ENCODE peak calls at places on chromosomes 1 and 21, in five cellular contexts. L is A549, V is mesothelial cell of epicardium, O is GM06990, W is suprapubic skin. J is an unnamed sample.

GRCh38 chr1:159786966-159787365 is 6.2 kb downstream of the DUSP23 start:
- DNase-seq in L (no peak), V (no peak), W (no peak), O (no peak), J (no peak)

GRCh38 chr1:24622218-24622617 is 20.9 kb upstream of the SRRM1 start:
- DNase-seq in L (no peak), V (no peak), O (no peak), W (no peak), J (no peak)

GRCh38 chr21:38898422-38899098 is 92.8 kb downstream of the ETS2 start:
- DNase-seq in O (no peak), L (no peak), V (no peak), W (no peak), J (no peak)

GRCh38 chr1:58585591-58586151 is 8.6 kb upstream of the TACSTD2 start:
- DNase-seq in V (no peak), O (no peak), W (no peak), L (no peak), J (no peak)

GRCh38 chr1:177849130-177849529 is 120.7 kb downstream of the SEC16B start:
- DNase-seq in L (no peak), W (no peak), V (no peak), O (no peak), J (no peak)

GRCh38 chr1:246417152-246417812 is 89.8 kb downstream of the SMYD3 start:
- DNase-seq in V (no peak), L (peak; percentile 7), W (no peak), O (no peak), J (no peak)

GRCh38 chr21:37593015-37593414 is 226.4 kb downstream of the DYRK1A start:
- DNase-seq in L (no peak), W (no peak), O (no peak), V (no peak), J (no peak)

GRCh38 chr21:38797470-38797869 is 8.3 kb upstream of the ETS2 start:
- DNase-seq in L (peak; percentile 83), O (no peak), W (no peak), V (no peak), J (no peak)

GRCh38 chr1:10514490-10515235 is 39.9 kb downstream of the PEX14 start:
- DNase-seq in O (no peak), W (no peak), V (no peak), L (peak; percentile 49), J (no peak)

GRCh38 chr1:106534612-106535011 is 521.9 kb upstream of the PRMT6 start:
- DNase-seq in W (no peak), V (no peak), L (no peak), O (no peak), J (no peak)

GRCh38 chr1:19072285-19072981 is 116.0 kb upstream of the IFFO2 start:
- DNase-seq in V (no peak), O (no peak), W (no peak), L (no peak), J (no peak)

GRCh38 chr1:45272943-45273342 is 53.8 kb upstream of the HPDL start:
- DNase-seq in V (no peak), O (no peak), W (no peak), L (no peak), J (no peak)

GRCh38 chr1:99218999-99219398 is 45.3 kb upstream of the PLPPR4 start:
- DNase-seq in O (peak; percentile 55), L (no peak), V (no peak), W (no peak), J (no peak)

GRCh38 chr1:44677201-44677520 is 2.6 kb downstream of the ARMH1 start:
- DNase-seq in L (peak; percentile 51), V (no peak), O (no peak), W (no peak), J (no peak)

GRCh38 chr1:56084242-56084641 is 495.1 kb downstream of the PLPP3 start:
- DNase-seq in O (no peak), W (no peak), L (no peak), V (no peak), J (no peak)

GRCh38 chr1:235946570-235946981 is 79.9 kb upstream of the LYST start:
- DNase-seq in V (no peak), W (no peak), L (no peak), O (no peak), J (no peak)

GRCh38 chr1:214658785-214659184 is 55.8 kb downstream of the CENPF start:
- DNase-seq in O (no peak), W (no peak), V (peak; percentile 20), L (peak; percentile 13), J (no peak)

GRCh38 chr1:84365225-84366221 is 32.8 kb upstream of the DNASE2B start:
- DNase-seq in O (no peak), V (no peak), W (no peak), L (peak; percentile 76), J (no peak)

GRCh38 chr1:153333902-153334301 is 14.7 kb downstream of the PGLYRP4 start:
- DNase-seq in V (no peak), L (no peak), W (no peak), O (no peak), J (no peak)

GRCh38 chr1:71577451-71578131 is 496.8 kb upstream of the ZRANB2 start:
- DNase-seq in V (no peak), O (no peak), W (no peak), L (no peak), J (no peak)

GRCh38 chr1:182304218-182305016 is 87.2 kb downstream of the GLUL start:
- DNase-seq in L (no peak), W (no peak), V (no peak), O (no peak), J (no peak)

GRCh38 chr1:152654110-152654509 is 9.1 kb upstream of the LCE2D start:
- DNase-seq in O (peak; percentile 13), V (no peak), L (peak; percentile 62), W (no peak), J (no peak)

GRCh38 chr1:6948416-6948815 is 163.2 kb downstream of the CAMTA1 start:
- DNase-seq in W (no peak), L (no peak), V (no peak), O (no peak), J (no peak)

GRCh38 chr1:38050397-38051141 is 4.0 kb upstream of the POU3F1 start:
- DNase-seq in W (no peak), V (no peak), O (no peak), L (no peak), J (no peak)

GRCh38 chr1:100456880-100457279 is 81.1 kb upstream of the GPR88 start:
- DNase-seq in V (no peak), W (no peak), L (no peak), O (no peak), J (no peak)

GRCh38 chr1:10980841-10981727 is 31.4 kb upstream of the TARDBP start:
- DNase-seq in O (no peak), L (no peak), W (no peak), V (no peak), J (no peak)

DNA sequence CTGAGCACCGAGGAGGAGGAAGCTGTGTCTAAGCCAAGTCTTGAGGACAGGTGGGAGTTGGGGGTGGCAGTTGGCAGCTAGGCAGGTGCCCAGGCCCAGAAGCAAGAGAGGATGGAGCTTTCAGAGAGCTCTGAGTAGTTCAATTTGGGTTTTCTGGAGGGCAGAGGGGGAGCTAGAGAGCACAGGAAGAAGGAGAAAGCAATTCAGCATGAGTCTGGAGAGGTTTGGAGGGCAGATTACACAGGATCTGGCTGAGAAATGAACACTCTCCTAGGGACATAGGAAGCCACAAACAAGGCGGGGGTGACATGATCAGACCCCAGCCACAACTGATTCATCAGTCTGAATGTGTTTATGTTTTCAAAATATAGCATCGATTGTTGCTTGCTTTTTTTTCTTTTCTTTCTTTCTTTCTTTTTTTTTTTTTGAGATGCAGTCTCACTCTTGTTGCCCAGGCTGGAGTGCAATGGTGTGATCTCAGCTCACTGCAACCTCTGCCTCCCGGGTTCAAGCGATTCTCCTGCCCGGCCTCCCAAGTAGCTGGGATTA is 23.8 kb downstream of the PTPRF start:
- DNase-seq in V (no peak), L (peak; percentile 56), W (no peak), O (no peak), J (no peak)
- TF ChIP-seq CTCF in V (no peak), L (peak; percentile 38), W (no peak), O (peak; percentile 79), J (peak; percentile 75)

GRCh38 chr1:201877877-201878339 is 10.8 kb upstream of the SHISA4 start:
- DNase-seq in L (peak; percentile 57), O (no peak), V (no peak), W (no peak), J (no peak)

GRCh38 chr1:201874672-201875071 is 14.0 kb upstream of the SHISA4 start:
- DNase-seq in V (no peak), O (no peak), W (no peak), L (no peak), J (no peak)

GRCh38 chr1:201880928-201881571 is 7.6 kb upstream of the SHISA4 start:
- DNase-seq in L (no peak), V (no peak), W (no peak), O (no peak), J (no peak)

GRCh38 chr1:201881617-201882016 is 7.1 kb upstream of the SHISA4 start:
- DNase-seq in V (no peak), W (no peak), O (no peak), L (no peak), J (no peak)

GRCh38 chr1:201876148-201876547 is 12.6 kb upstream of the SHISA4 start:
- DNase-seq in L (no peak), W (no peak), V (no peak), O (no peak), J (no peak)
- TF ChIP-seq CTCF in L (peak; percentile 42), W (no peak), V (peak; percentile 20), O (peak; percentile 37), J (peak; percentile 78)

DNA sequence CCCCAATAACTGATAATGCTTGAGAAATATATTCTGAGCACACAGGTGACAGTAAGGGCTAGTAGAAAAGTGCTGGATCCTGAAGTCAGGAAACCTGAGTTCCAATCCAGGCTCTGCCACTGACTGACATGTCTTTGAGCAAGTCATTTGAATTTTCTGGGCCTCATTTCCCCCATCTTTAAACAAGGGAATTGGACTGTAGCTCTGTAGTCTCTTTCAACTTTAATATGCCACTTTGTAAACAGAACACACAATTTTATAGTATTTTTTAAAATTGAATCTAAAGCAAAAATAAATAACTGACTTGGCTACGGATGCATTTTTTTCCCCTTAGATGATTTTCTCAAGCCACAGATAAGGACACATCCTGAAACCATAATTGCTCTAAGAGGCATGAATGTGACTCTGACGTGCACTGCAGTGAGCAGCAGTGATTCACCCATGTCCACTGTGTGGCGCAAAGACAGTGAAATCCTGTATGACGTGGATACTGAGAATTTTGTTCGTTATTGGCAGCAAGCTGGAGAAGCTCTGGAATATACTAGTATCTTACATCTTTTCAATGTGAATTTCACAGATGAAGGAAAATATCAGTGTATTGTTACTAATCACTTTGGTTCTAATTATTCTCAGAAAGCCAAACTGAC is 37.0 kb downstream of the LRIG2 start:
- DNase-seq in V (no peak), L (peak; percentile 25), W (no peak), O (no peak), J (no peak)
- TF ChIP-seq CTCF in V (no peak), L (no peak), W (no peak), O (no peak), J (peak; percentile 41)

GRCh38 chr1:68459091-68459490 is 9.3 kb upstream of the RPE65 start:
- DNase-seq in L (no peak), W (no peak), O (no peak), V (no peak), J (no peak)

GRCh38 chr1:68456207-68456606 is 6.5 kb upstream of the RPE65 start:
- DNase-seq in L (no peak), O (no peak), W (no peak), V (no peak), J (no peak)

GRCh38 chr1:68449901-68450300 is at the start of gene RPE65:
- DNase-seq in O (no peak), V (no peak), L (no peak), W (no peak), J (no peak)

GRCh38 chr1:68453060-68453665 is 3.4 kb upstream of the RPE65 start:
- DNase-seq in L (no peak), W (no peak), V (no peak), O (no peak), J (no peak)

GRCh38 chr1:68454534-68454933 is 4.8 kb upstream of the RPE65 start:
- DNase-seq in V (no peak), O (no peak), L (no peak), W (no peak), J (no peak)
- TF ChIP-seq CTCF in V (no peak), O (no peak), L (no peak), W (no peak), J (peak; percentile 7)

J was measured in chondrocyte.